ENCODE peak calls at places on chromosomes 12 and 14, in five cellular contexts. K is DMS153, T is neural progenitor cell, F is cerebellar cortex, L is globus pallidus. A is an unnamed sample.

GRCh38 chr14:53874704-53875103 is 81.9 kb downstream of the BMP4 start:
- DNase-seq in F (no peak), T (no peak), L (no peak), K (no peak), A (no peak)

GRCh38 chr14:65080954-65081747 is 21.2 kb downstream of the MAX start:
- DNase-seq in T (no peak), K (no peak), L (no peak), F (no peak), A (no peak)

GRCh38 chr14:54564071-54564798 is 2.7 kb upstream of the SAMD4A start:
- DNase-seq in K (no peak), L (peak), F (peak), T (peak), A (peak)

GRCh38 chr14:99758121-99758871 is 34.9 kb upstream of the EML1 start:
- DNase-seq in F (no peak), K (no peak), L (no peak), T (peak), A (no peak)

GRCh38 chr12:52041695-52042123 is 9.5 kb upstream of the NR4A1 start:
- DNase-seq in K (no peak), F (no peak), T (peak), L (no peak), A (no peak)

GRCh38 chr12:14138495-14138894 is 157.1 kb upstream of the GRIN2B start:
- DNase-seq in K (no peak), L (peak), F (no peak), T (peak), A (no peak)

GRCh38 chr14:53399057-53399456 is 245.9 kb upstream of the DDHD1 start:
- DNase-seq in T (peak), L (no peak), K (no peak), F (peak), A (no peak)

GRCh38 chr14:55898938-55899337 is 219.3 kb upstream of the PELI2 start:
- DNase-seq in F (no peak), T (no peak), L (no peak), K (no peak), A (no peak)

GRCh38 chr12:47560408-47560807 is 145.4 kb downstream of the RPAP3 start:
- DNase-seq in L (no peak), F (no peak), K (no peak), T (no peak), A (no peak)

GRCh38 chr12:53867216-53868012 is 71.2 kb upstream of the HOXC13 start:
- DNase-seq in F (no peak), K (no peak), L (no peak), T (peak), A (no peak)

GRCh38 chr14:52124791-52125661 is 56.2 kb upstream of the NID2 start:
- DNase-seq in L (peak), T (peak), K (peak), F (no peak), A (no peak)

GRCh38 chr12:31524791-31525495 is 66.0 kb downstream of the DENND5B start:
- DNase-seq in F (no peak), L (no peak), K (no peak), T (no peak), A (no peak)

GRCh38 chr14:90697577-90698206 is 118.5 kb downstream of the TTC7B start:
- DNase-seq in F (peak), L (peak), T (peak), K (peak), A (peak)

GRCh38 chr12:24111101-24111500 is 161.6 kb upstream of the SOX5 start:
- DNase-seq in K (no peak), L (no peak), T (no peak), F (no peak), A (no peak)

GRCh38 chr12:68641138-68641537 is 30.4 kb downstream of the RAP1B start:
- DNase-seq in F (no peak), K (no peak), T (no peak), L (peak), A (no peak)